ENCODE peak calls at places on chromosomes 5 and 9, in six cellular contexts. One of them, this sample, is unnamed.

GRCh38 chr5:8864053-8864452 is 681.8 kb downstream of the SEMA5A start:
- DNase-seq in PC-3: peak
- DNase-seq in ovary: no peak
- DNase-seq in BJ: no peak
- DNase-seq in heart left ventricle: no peak
- DNase-seq in suprapubic skin: no peak
- DNase-seq in this sample: peak

GRCh38 chr9:124812401-124813016 is 35.6 kb downstream of the OLFML2A start:
- DNase-seq in PC-3: peak
- DNase-seq in ovary: peak
- DNase-seq in BJ: peak
- DNase-seq in heart left ventricle: no peak
- DNase-seq in suprapubic skin: peak
- DNase-seq in this sample: peak

GRCh38 chr5:173001229-173001841 is 17.8 kb downstream of the ATP6V0E1 start:
- DNase-seq in PC-3: no peak
- DNase-seq in ovary: no peak
- DNase-seq in BJ: no peak
- DNase-seq in heart left ventricle: no peak
- DNase-seq in suprapubic skin: no peak
- DNase-seq in this sample: no peak

GRCh38 chr5:102753889-102754498 is 1.1 kb upstream of the PAM start:
- DNase-seq in PC-3: no peak
- DNase-seq in ovary: no peak
- DNase-seq in BJ: no peak
- DNase-seq in heart left ventricle: no peak
- DNase-seq in suprapubic skin: no peak
- DNase-seq in this sample: no peak

GRCh38 chr9:133290751-133291302 is 15.8 kb upstream of the ABO start:
- DNase-seq in PC-3: no peak
- DNase-seq in ovary: no peak
- DNase-seq in BJ: no peak
- DNase-seq in heart left ventricle: no peak
- DNase-seq in suprapubic skin: no peak
- DNase-seq in this sample: no peak

GRCh38 chr9:35606138-35606504 is 1.1 kb downstream of the TESK1 start:
- DNase-seq in PC-3: no peak
- DNase-seq in ovary: no peak
- DNase-seq in BJ: no peak
- DNase-seq in heart left ventricle: no peak
- DNase-seq in suprapubic skin: no peak
- DNase-seq in this sample: peak

GRCh38 chr5:135204151-135204600 is 170.1 kb upstream of the PITX1 start:
- DNase-seq in PC-3: peak
- DNase-seq in ovary: no peak
- DNase-seq in BJ: no peak
- DNase-seq in heart left ventricle: no peak
- DNase-seq in suprapubic skin: no peak
- DNase-seq in this sample: no peak

GRCh38 chr9:109816490-109816889 is 36.5 kb downstream of the PALM2AKAP2 start:
- DNase-seq in PC-3: peak
- DNase-seq in ovary: no peak
- DNase-seq in BJ: peak
- DNase-seq in heart left ventricle: peak
- DNase-seq in suprapubic skin: no peak
- DNase-seq in this sample: peak

GRCh38 chr5:80002677-80003076 is 11.6 kb upstream of the MTX3 start:
- DNase-seq in PC-3: no peak
- DNase-seq in ovary: no peak
- DNase-seq in BJ: no peak
- DNase-seq in heart left ventricle: no peak
- DNase-seq in suprapubic skin: no peak
- DNase-seq in this sample: no peak

GRCh38 chr9:20478780-20479179 is 143.5 kb downstream of the MLLT3 start:
- DNase-seq in PC-3: no peak
- DNase-seq in ovary: no peak
- DNase-seq in BJ: no peak
- DNase-seq in heart left ventricle: no peak
- DNase-seq in suprapubic skin: no peak
- DNase-seq in this sample: no peak

GRCh38 chr9:18421391-18421790 is 52.6 kb upstream of the ADAMTSL1 start:
- DNase-seq in PC-3: no peak
- DNase-seq in ovary: no peak
- DNase-seq in BJ: no peak
- DNase-seq in heart left ventricle: no peak
- DNase-seq in suprapubic skin: no peak
- DNase-seq in this sample: no peak

GRCh38 chr5:146680846-146681585 is 165.0 kb upstream of the GPR151 start:
- DNase-seq in PC-3: no peak
- DNase-seq in ovary: no peak
- DNase-seq in BJ: no peak
- DNase-seq in heart left ventricle: no peak
- DNase-seq in suprapubic skin: no peak
- DNase-seq in this sample: no peak

GRCh38 chr5:159083532-159083931 is 16.2 kb downstream of the EBF1 start:
- DNase-seq in PC-3: no peak
- DNase-seq in ovary: no peak
- DNase-seq in BJ: no peak
- DNase-seq in heart left ventricle: no peak
- DNase-seq in suprapubic skin: no peak
- DNase-seq in this sample: no peak

GRCh38 chr9:123048748-123049147 is 15.3 kb downstream of the GPR21 start:
- DNase-seq in PC-3: no peak
- DNase-seq in ovary: no peak
- DNase-seq in BJ: no peak
- DNase-seq in heart left ventricle: no peak
- DNase-seq in suprapubic skin: no peak
- DNase-seq in this sample: peak

GRCh38 chr5:154542000-154542399 is 64.0 kb upstream of the HAND1 start:
- DNase-seq in PC-3: no peak
- DNase-seq in ovary: no peak
- DNase-seq in BJ: no peak
- DNase-seq in heart left ventricle: no peak
- DNase-seq in suprapubic skin: no peak
- DNase-seq in this sample: no peak

GRCh38 chr5:154540600-154540999 is 62.6 kb upstream of the HAND1 start:
- DNase-seq in PC-3: no peak
- DNase-seq in ovary: no peak
- DNase-seq in BJ: no peak
- DNase-seq in heart left ventricle: no peak
- DNase-seq in suprapubic skin: no peak
- DNase-seq in this sample: no peak

GRCh38 chr5:154542581-154542980 is 64.6 kb upstream of the HAND1 start:
- DNase-seq in PC-3: no peak
- DNase-seq in ovary: no peak
- DNase-seq in BJ: no peak
- DNase-seq in heart left ventricle: no peak
- DNase-seq in suprapubic skin: no peak
- DNase-seq in this sample: no peak

GRCh38 chr5:154543380-154543779 is 65.4 kb upstream of the HAND1 start:
- DNase-seq in PC-3: no peak
- DNase-seq in ovary: no peak
- DNase-seq in BJ: no peak
- DNase-seq in heart left ventricle: no peak
- DNase-seq in suprapubic skin: no peak
- DNase-seq in this sample: peak

DNA sequence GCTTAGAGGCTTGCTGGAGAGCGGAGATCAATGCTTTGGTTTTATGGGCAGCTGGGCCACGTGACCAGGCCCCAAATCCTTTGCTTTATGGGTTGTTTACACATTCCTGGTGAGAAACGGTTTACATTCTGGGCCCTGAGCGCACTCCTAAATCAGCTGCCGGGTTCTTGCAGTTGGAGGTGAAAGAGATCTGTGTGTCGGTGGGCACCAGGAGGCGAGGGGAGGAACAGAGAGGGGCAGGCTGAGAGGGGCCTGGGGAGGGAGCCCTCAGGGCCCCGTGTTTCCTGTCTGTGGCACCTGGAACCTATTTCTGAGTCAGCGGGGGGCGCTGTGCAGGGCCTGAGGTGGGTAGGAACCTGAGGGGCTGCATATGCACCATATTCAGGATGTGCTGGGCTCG is 63.5 kb upstream of the HAND1 start:
- DNase-seq in PC-3: peak
- DNase-seq in ovary: no peak
- DNase-seq in BJ: no peak
- DNase-seq in heart left ventricle: no peak
- DNase-seq in suprapubic skin: no peak
- DNase-seq in this sample: no peak
- TF ChIP-seq CTCF in PC-3: peak
- TF ChIP-seq CTCF in ovary: no peak
- TF ChIP-seq CTCF in BJ: peak
- TF ChIP-seq CTCF in heart left ventricle: no peak
- TF ChIP-seq CTCF in suprapubic skin: no peak
- TF ChIP-seq CTCF in this sample: no peak

DNA sequence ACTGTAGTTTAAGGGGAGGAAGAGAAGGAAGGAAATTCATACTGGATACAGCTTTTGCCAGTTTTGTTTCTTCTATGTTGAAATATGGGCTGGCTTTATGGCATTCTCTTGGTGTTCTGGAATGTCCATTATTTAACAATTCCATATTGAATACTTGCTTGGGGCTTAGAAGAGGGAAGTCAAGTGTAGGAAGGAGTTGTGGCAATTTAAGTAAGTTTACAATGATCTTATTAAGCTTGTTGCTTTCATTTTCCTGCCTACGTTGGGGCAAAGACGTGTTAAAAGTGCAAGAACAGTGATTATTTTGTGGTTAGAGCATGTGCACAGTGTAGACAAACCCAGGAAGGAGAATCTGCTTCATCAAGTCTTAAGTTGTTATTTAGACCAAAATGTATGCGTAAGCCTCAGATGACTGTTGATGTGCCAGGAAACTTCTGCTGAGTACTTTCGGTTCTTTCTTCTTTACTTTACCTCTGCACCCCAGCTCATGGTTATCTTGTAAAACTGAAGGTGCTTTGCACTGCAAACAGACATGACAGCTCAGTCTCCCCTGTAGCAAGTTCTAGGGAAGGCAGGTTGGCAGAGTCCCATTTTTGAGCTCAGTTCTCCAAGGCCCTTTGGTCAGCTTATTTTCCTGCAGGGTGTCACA is 75.8 kb downstream of the F2RL2 start:
- DNase-seq in PC-3: no peak
- DNase-seq in ovary: no peak
- DNase-seq in BJ: no peak
- DNase-seq in heart left ventricle: no peak
- DNase-seq in suprapubic skin: no peak
- DNase-seq in this sample: no peak
- H3K4me3 ChIP-seq in PC-3: no peak
- H3K4me3 ChIP-seq in ovary: no peak
- H3K4me3 ChIP-seq in BJ: no peak
- H3K4me3 ChIP-seq in heart left ventricle: no peak
- H3K4me3 ChIP-seq in suprapubic skin: peak
- H3K4me3 ChIP-seq in this sample: no peak

GRCh38 chr5:181121675-181122561 is 9.1 kb downstream of the OR2V1 start:
- DNase-seq in PC-3: no peak
- DNase-seq in ovary: no peak
- DNase-seq in BJ: no peak
- DNase-seq in heart left ventricle: no peak
- DNase-seq in suprapubic skin: no peak
- DNase-seq in this sample: no peak
- TF ChIP-seq CTCF in PC-3: no peak
- TF ChIP-seq CTCF in ovary: no peak
- TF ChIP-seq CTCF in BJ: no peak
- TF ChIP-seq CTCF in heart left ventricle: peak
- TF ChIP-seq CTCF in suprapubic skin: no peak
- TF ChIP-seq CTCF in this sample: no peak

GRCh38 chr9:4175846-4176245 is 124.0 kb downstream of the GLIS3 start:
- DNase-seq in PC-3: no peak
- DNase-seq in ovary: no peak
- DNase-seq in BJ: no peak
- DNase-seq in heart left ventricle: no peak
- DNase-seq in suprapubic skin: no peak
- DNase-seq in this sample: no peak

GRCh38 chr9:4167728-4168127 is 132.1 kb downstream of the GLIS3 start:
- DNase-seq in PC-3: no peak
- DNase-seq in ovary: no peak
- DNase-seq in BJ: no peak
- DNase-seq in heart left ventricle: no peak
- DNase-seq in suprapubic skin: no peak
- DNase-seq in this sample: no peak

GRCh38 chr9:4170231-4170630 is 129.6 kb downstream of the GLIS3 start:
- DNase-seq in PC-3: no peak
- DNase-seq in ovary: no peak
- DNase-seq in BJ: no peak
- DNase-seq in heart left ventricle: no peak
- DNase-seq in suprapubic skin: no peak
- DNase-seq in this sample: no peak

GRCh38 chr9:4174781-4175180 is 125.1 kb downstream of the GLIS3 start:
- DNase-seq in PC-3: peak
- DNase-seq in ovary: no peak
- DNase-seq in BJ: no peak
- DNase-seq in heart left ventricle: no peak
- DNase-seq in suprapubic skin: no peak
- DNase-seq in this sample: no peak

GRCh38 chr9:4171519-4171918 is 128.3 kb downstream of the GLIS3 start:
- DNase-seq in PC-3: no peak
- DNase-seq in ovary: no peak
- DNase-seq in BJ: no peak
- DNase-seq in heart left ventricle: no peak
- DNase-seq in suprapubic skin: no peak
- DNase-seq in this sample: no peak
- H3K4me3 ChIP-seq in PC-3: no peak
- H3K4me3 ChIP-seq in ovary: no peak
- H3K4me3 ChIP-seq in BJ: no peak
- H3K4me3 ChIP-seq in heart left ventricle: no peak
- H3K4me3 ChIP-seq in suprapubic skin: no peak
- H3K4me3 ChIP-seq in this sample: no peak

DNA sequence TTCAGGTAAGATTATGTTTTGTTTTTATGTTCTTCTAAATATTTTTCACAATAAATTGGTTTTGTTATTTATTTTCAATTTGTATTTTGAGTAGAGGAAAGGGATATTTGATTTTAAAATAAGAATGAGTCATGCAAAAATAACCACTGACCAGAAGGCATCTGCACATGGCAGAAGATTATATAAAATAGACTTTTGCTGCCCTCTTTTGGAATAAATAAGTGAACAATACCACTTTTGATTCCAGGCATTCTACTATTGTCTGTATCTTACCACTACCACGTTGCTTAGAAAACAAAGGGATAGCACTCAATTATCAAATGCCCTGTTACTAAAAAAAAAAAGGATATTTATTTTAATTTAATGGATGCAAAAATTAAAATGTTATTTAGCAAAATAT is 227.3 kb upstream of the ITGA1 start:
- DNase-seq in PC-3: peak
- DNase-seq in ovary: no peak
- DNase-seq in BJ: no peak
- DNase-seq in heart left ventricle: no peak
- DNase-seq in suprapubic skin: no peak
- DNase-seq in this sample: peak
- TF ChIP-seq CTCF in PC-3: peak
- TF ChIP-seq CTCF in ovary: no peak
- TF ChIP-seq CTCF in BJ: no peak
- TF ChIP-seq CTCF in heart left ventricle: no peak
- TF ChIP-seq CTCF in suprapubic skin: no peak
- TF ChIP-seq CTCF in this sample: no peak

This sample was measured in cardiac fibroblast.